ENCODE peak calls at places on chromosomes 5 and 9, in nine cellular contexts. M, L, E, P, S, W, Q, O and F are unnamed samples.

GRCh38 chr9:79489241-79490000 is 82.3 kb upstream of the TLE4 start:
- DNase-seq in M (no peak), L (no peak), E (no peak), P (peak; percentile 62), S (no peak), W (no peak), Q (peak; percentile 20), O (no peak), F (no peak)

GRCh38 chr9:89592963-89593775 is 11.6 kb upstream of the GADD45G start:
- DNase-seq in M (no peak), L (no peak), E (no peak), P (peak; percentile 66), S (peak; percentile 92), W (no peak), Q (no peak), O (no peak), F (no peak)

GRCh38 chr9:37920471-37921167 is 16.7 kb upstream of the SLC25A51 start:
- DNase-seq in M (no peak), L (no peak), E (no peak), P (no peak), S (no peak), W (no peak), Q (no peak), O (peak; percentile 45), F (peak; percentile 63)

GRCh38 chr9:124309665-124310064 is 51.9 kb downstream of the NEK6 start:
- DNase-seq in M (no peak), L (peak; percentile 92), E (peak; percentile 97), P (peak; percentile 39), S (no peak), W (peak; percentile 96), Q (no peak), O (no peak), F (no peak)

GRCh38 chr9:38376266-38376665 is 16.2 kb upstream of the ALDH1B1 start:
- DNase-seq in M (no peak), L (no peak), E (no peak), P (peak; percentile 28), S (no peak), W (no peak), Q (no peak), O (no peak), F (no peak)

GRCh38 chr9:86368871-86369521 is 14.8 kb upstream of the TUT7 start:
- DNase-seq in M (no peak), L (no peak), E (no peak), P (peak; percentile 12), S (no peak), W (no peak), Q (no peak), O (no peak), F (no peak)

GRCh38 chr5:42855811-42856210 is 44.1 kb upstream of the SELENOP start:
- DNase-seq in M (no peak), L (no peak), E (no peak), P (no peak), S (no peak), W (no peak), Q (no peak), O (no peak), F (no peak)

GRCh38 chr9:36764364-36765076 is 191.8 kb downstream of the MELK start:
- DNase-seq in M (no peak), L (no peak), E (no peak), P (no peak), S (no peak), W (no peak), Q (no peak), O (no peak), F (no peak)

GRCh38 chr5:178163772-178164735 is 10.4 kb upstream of the NHP2 start:
- DNase-seq in M (peak; percentile 93), L (peak; percentile 62), E (peak; percentile 78), P (peak; percentile 58), S (no peak), W (peak; percentile 69), Q (peak; percentile 92), O (peak; percentile 88), F (peak; percentile 89)

GRCh38 chr5:66840527-66841013 is 244.4 kb downstream of the MAST4 start:
- DNase-seq in M (no peak), L (no peak), E (no peak), P (peak; percentile 29), S (no peak), W (no peak), Q (no peak), O (no peak), F (no peak)

GRCh38 chr9:128683340-128684064 is 5.5 kb upstream of the SET start:
- DNase-seq in M (no peak), L (no peak), E (peak; percentile 16), P (no peak), S (no peak), W (no peak), Q (peak; percentile 77), O (no peak), F (no peak)

GRCh38 chr9:113677569-113677968 is 198.5 kb upstream of the ZNF618 start:
- DNase-seq in M (no peak), L (no peak), E (no peak), P (no peak), S (no peak), W (no peak), Q (no peak), O (no peak), F (no peak)

GRCh38 chr5:140988036-140988997 is 22.0 kb downstream of the PCDHAC2 start:
- DNase-seq in M (no peak), L (no peak), E (no peak), P (no peak), S (no peak), W (no peak), Q (no peak), O (no peak), F (no peak)

GRCh38 chr5:66927140-66927539 is 269.5 kb downstream of the CD180 start:
- DNase-seq in M (no peak), L (no peak), E (no peak), P (no peak), S (no peak), W (no peak), Q (no peak), O (no peak), F (no peak)

GRCh38 chr5:179344301-179345178 is 721 bp downstream of the ADAMTS2 start:
- DNase-seq in M (no peak), L (no peak), E (no peak), P (no peak), S (no peak), W (no peak), Q (no peak), O (no peak), F (no peak)
- H3K4me3 ChIP-seq in M (peak overlapping the region; percentile 94), L (no peak overlapping the region), E (no peak overlapping the region), P (no peak overlapping the region), S (peak overlapping the region; percentile 69), W (peak overlapping the region; percentile 24), Q (peak overlapping the region; percentile 58), O (no peak overlapping the region), F (peak overlapping the region; percentile 87)

GRCh38 chr5:56279979-56280378 is 46.8 kb upstream of the ANKRD55 start:
- DNase-seq in M (no peak), L (no peak), E (peak; percentile 80), P (peak; percentile 80), S (no peak), W (no peak), Q (no peak), O (no peak), F (no peak)
- TF ChIP-seq POLR2AphosphoS5 in M (no peak), L (no peak), E (no peak), P (no peak), S (no peak), W (no peak), Q (no peak), O (no peak), F (no peak)

DNA sequence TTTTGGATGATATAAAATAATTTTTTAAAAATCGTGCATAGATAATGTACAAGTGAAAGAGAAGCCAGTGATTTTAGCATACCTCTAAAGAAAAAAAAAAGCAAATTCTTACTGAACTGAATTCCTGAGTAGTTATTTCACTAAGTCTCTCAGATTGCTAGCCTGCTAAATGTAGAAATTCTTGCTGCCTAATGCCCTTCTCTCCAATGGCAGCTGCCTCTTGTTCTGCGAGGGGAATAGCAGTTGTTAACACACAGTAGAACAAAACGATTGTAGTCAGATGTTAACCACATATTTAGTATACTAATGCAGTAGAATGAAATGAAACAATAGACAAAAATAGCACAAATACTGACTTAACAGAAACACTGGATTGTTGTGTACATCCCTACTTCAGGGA is 26.8 kb downstream of the SMAD5 start:
- DNase-seq in M (no peak), L (no peak), E (no peak), P (no peak), S (no peak), W (no peak), Q (no peak), O (no peak), F (no peak)
- H3K4me3 ChIP-seq in M (no peak overlapping the region), L (no peak overlapping the region), E (no peak overlapping the region), P (no peak overlapping the region), S (no peak overlapping the region), W (no peak overlapping the region), Q (no peak overlapping the region), O (no peak overlapping the region), F (no peak overlapping the region)

DNA sequence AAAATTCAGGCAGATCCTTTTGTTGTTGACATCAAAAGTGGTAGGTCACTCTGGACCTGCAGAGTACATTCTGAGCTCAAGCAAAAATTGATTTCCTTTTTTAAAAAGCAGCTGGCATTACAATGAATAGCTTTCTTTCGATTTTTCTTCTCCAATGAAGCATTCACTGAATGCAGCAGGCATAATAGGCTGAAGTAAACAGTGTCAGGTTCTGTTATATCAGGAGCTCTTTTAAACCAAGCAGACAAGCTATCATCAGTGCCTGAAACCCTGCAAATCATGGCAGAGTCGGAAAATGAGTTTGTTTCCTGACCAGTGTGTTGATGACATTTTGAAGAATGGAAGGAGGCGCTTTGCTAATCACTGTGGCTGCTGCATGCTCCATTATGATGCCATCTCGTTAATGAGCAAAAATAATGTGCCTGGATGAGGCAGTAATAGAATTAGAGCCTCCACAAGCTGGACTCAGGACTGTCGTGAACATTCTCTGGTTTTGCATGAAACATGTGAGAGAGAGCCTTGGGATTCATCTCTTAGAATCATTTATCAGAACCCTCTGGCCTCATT is 284.5 kb downstream of the ZNF608 start:
- DNase-seq in M (no peak), L (no peak), E (no peak), P (no peak), S (no peak), W (no peak), Q (no peak), O (no peak), F (no peak)
- TF ChIP-seq POLR2AphosphoS5 in M (no peak), L (no peak), E (no peak), P (no peak), S (no peak), W (no peak), Q (no peak), O (no peak), F (no peak)